ENCODE peak calls at places on chromosome 12, in seven cellular contexts. H, O, N, U, F, I and S are unnamed samples.

GRCh38 chr12:51326762-51327439 is 2.9 kb upstream of the BIN2 start:
- DNase-seq in N (peak; percentile 90), U (no peak), F (no peak), O (no peak), I (peak; percentile 77), H (no peak), S (no peak)

GRCh38 chr12:98341732-98342131 is 173.7 kb upstream of the TMPO start:
- DNase-seq in N (no peak), U (no peak), O (no peak), H (no peak), I (no peak), F (no peak), S (no peak)

GRCh38 chr12:32448581-32448980 is 49.2 kb downstream of the FGD4 start:
- DNase-seq in O (no peak), F (no peak), N (peak; percentile 14), I (no peak), H (no peak), U (no peak), S (no peak)

GRCh38 chr12:80260269-80260668 is 160.9 kb downstream of the OTOGL start:
- DNase-seq in N (no peak), O (no peak), H (no peak), F (no peak), I (no peak), U (no peak), S (no peak)

GRCh38 chr12:14238224-14238792 is 127.2 kb upstream of the ATF7IP start:
- DNase-seq in H (no peak), F (no peak), I (no peak), U (no peak), O (no peak), N (no peak), S (no peak)

GRCh38 chr12:75508159-75508558 is 3.2 kb downstream of the KRR1 start:
- DNase-seq in O (no peak), N (no peak), I (no peak), H (no peak), F (no peak), U (no peak), S (no peak)

GRCh38 chr12:53504004-53504920 is 3.0 kb downstream of the NPFF start:
- DNase-seq in F (no peak), N (no peak), I (no peak), O (no peak), H (no peak), U (no peak), S (no peak)

GRCh38 chr12:130668286-130669204 is 47.6 kb downstream of the RIMBP2 start:
- DNase-seq in U (no peak), N (no peak), O (no peak), H (no peak), I (no peak), F (no peak), S (no peak)

GRCh38 chr12:2974560-2974971 is 15.4 kb downstream of the TEAD4 start:
- DNase-seq in N (no peak), I (no peak), O (no peak), H (peak; percentile 53), U (no peak), F (no peak), S (peak; percentile 32)

GRCh38 chr12:68189766-68190700 is 30.5 kb upstream of the IFNG start:
- DNase-seq in I (no peak), H (no peak), N (no peak), O (no peak), U (no peak), F (peak; percentile 13), S (no peak)
- TF ChIP-seq JUND in I (no peak), H (no peak), N (peak; percentile 64), O (peak; percentile 51), U (no peak), F (no peak), S (no peak)

GRCh38 chr12:43291516-43291915 is 260.5 kb downstream of the ADAMTS20 start:
- DNase-seq in O (no peak), I (no peak), N (no peak), H (no peak), U (no peak), F (no peak), S (no peak)

GRCh38 chr12:43287991-43288390 is 264.0 kb downstream of the ADAMTS20 start:
- DNase-seq in I (no peak), O (no peak), F (no peak), N (peak; percentile 8), H (no peak), U (peak; percentile 2), S (no peak)

GRCh38 chr12:43290836-43291235 is 261.2 kb downstream of the ADAMTS20 start:
- DNase-seq in O (no peak), U (no peak), N (no peak), F (no peak), H (no peak), I (no peak), S (no peak)

GRCh38 chr12:43288666-43289065 is 263.3 kb downstream of the ADAMTS20 start:
- DNase-seq in U (no peak), I (no peak), H (no peak), N (peak; percentile 8), F (no peak), O (no peak), S (no peak)

DNA sequence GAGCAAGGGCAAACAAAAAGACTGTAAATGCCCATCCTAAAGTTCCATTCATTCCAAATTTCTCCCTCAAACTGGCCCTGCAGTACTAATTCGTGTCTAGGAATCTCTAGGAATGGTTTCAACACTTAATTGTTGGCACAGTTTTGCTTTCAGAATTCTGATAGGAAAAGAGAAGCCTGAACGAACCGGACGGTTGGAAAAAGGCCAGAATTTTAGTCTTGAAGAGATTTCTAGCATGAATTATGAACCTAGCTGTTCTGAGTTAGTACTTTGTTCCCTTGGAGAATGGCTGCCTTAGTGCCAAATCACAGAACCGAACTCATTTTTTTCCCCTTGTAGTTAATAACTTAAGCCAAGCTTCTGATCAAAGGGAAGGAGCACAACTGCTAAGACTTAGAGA is 262.6 kb downstream of the ADAMTS20 start:
- DNase-seq in U (no peak), H (no peak), I (no peak), F (no peak), O (no peak), N (no peak), S (no peak)
- TF ChIP-seq JUND in U (no peak), H (no peak), I (no peak), F (no peak), O (no peak), N (no peak), S (no peak)

GRCh38 chr12:6839482-6840201 is 1.1 kb upstream of the GNB3 start:
- DNase-seq in F (no peak), O (no peak), N (no peak), U (no peak), I (no peak), H (no peak), S (no peak)

GRCh38 chr12:6842075-6842474 is 1.4 kb downstream of the GNB3 start:
- DNase-seq in H (no peak), O (no peak), N (no peak), U (no peak), I (no peak), F (no peak), S (no peak)

GRCh38 chr12:6841139-6841515 is 402 bp downstream of the GNB3 start:
- DNase-seq in N (no peak), O (no peak), F (no peak), U (no peak), I (no peak), H (no peak), S (no peak)

GRCh38 chr12:6838854-6839253 is 1.9 kb upstream of the GNB3 start:
- DNase-seq in N (no peak), F (no peak), H (no peak), I (no peak), O (no peak), U (no peak), S (no peak)

DNA sequence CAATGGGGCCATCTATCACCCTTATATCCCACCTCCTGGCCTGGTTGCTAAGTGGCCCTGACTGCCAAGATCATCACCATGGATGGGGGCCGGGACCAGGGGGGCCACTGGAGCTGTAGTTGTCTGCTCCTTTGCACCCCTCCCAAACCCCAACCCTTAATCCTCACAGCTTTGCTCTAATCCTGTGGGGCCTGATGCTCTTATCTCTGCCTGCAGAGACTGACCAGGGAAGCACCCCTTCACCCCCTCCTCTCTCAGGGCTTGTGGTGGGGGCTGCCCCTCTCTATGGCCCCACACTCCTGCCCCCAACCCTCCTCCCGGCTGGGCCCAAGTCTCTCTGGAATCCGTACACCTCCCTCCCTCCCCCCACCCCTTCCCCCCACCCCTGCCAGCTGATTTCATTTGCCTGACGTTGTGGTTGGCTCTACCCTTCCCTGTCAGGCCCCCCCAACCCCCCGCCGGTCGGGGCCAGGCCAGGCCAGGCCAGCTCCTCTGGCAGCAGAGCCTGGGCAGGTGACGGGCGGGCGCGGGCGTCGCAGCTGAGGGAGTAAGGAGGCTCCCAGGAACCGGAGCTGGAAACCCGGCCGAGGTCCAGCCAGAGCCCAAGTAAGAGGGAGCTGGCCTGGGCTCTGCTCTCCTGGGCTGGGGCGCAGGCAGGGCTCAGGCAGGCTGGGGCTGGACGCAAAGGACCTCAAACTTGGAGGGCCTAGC is at the start of gene GNB3:
- DNase-seq in I (no peak), U (no peak), H (no peak), F (no peak), N (peak; percentile 53), O (no peak), S (no peak)
- TF ChIP-seq JUND in I (no peak), U (no peak), H (no peak), F (no peak), N (no peak), O (no peak), S (no peak)

GRCh38 chr12:105237671-105238070 is 1.7 kb upstream of the APPL2 start:
- DNase-seq in H (no peak), U (no peak), O (no peak), F (no peak), I (no peak), N (no peak), S (no peak)
- TF ChIP-seq JUND in H (no peak), U (no peak), O (no peak), F (no peak), I (no peak), N (no peak), S (no peak)